ENCODE peak calls at places on chromosomes 2 and 18, in ten cellular contexts. One of them, this sample, is unnamed.

GRCh38 chr2:21782866-21783265 is 659.1 kb downstream of the TDRD15 start:
- DNase-seq in GM23338: no peak
- DNase-seq in activated CD4-positive, alpha-beta T cell treated with anti-CD3 and anti-CD28 coated beads, Interleukin-2, amount 50 U/mL, for 48 hours: no peak
- DNase-seq in iris pigment epithelial cell: no peak
- DNase-seq in kidney: no peak
- DNase-seq in amniotic stem cell: no peak
- DNase-seq in pons: no peak
- DNase-seq in tibial nerve: no peak
- DNase-seq in right lobe of liver: no peak
- DNase-seq in hippocampal formation: no peak
- DNase-seq in this sample: no peak

GRCh38 chr18:35345460-35345921 is 1.3 kb upstream of the ZNF24 start:
- DNase-seq in GM23338: peak; percentile 34
- DNase-seq in activated CD4-positive, alpha-beta T cell treated with anti-CD3 and anti-CD28 coated beads, Interleukin-2, amount 50 U/mL, for 48 hours: no peak
- DNase-seq in iris pigment epithelial cell: peak; percentile 21
- DNase-seq in kidney: no peak
- DNase-seq in amniotic stem cell: no peak
- DNase-seq in pons: peak; percentile 94
- DNase-seq in tibial nerve: no peak
- DNase-seq in right lobe of liver: no peak
- DNase-seq in hippocampal formation: peak; percentile 61
- DNase-seq in this sample: no peak

GRCh38 chr2:39629646-39630045 is 36.1 kb upstream of the TMEM178A start:
- DNase-seq in GM23338: no peak
- DNase-seq in activated CD4-positive, alpha-beta T cell treated with anti-CD3 and anti-CD28 coated beads, Interleukin-2, amount 50 U/mL, for 48 hours: no peak
- DNase-seq in iris pigment epithelial cell: no peak
- DNase-seq in kidney: no peak
- DNase-seq in amniotic stem cell: no peak
- DNase-seq in pons: no peak
- DNase-seq in tibial nerve: no peak
- DNase-seq in right lobe of liver: no peak
- DNase-seq in hippocampal formation: no peak
- DNase-seq in this sample: no peak

GRCh38 chr18:25076980-25077780 is 274.8 kb downstream of the ZNF521 start:
- DNase-seq in GM23338: no peak
- DNase-seq in activated CD4-positive, alpha-beta T cell treated with anti-CD3 and anti-CD28 coated beads, Interleukin-2, amount 50 U/mL, for 48 hours: no peak
- DNase-seq in iris pigment epithelial cell: no peak
- DNase-seq in kidney: no peak
- DNase-seq in amniotic stem cell: no peak
- DNase-seq in pons: peak; percentile 42
- DNase-seq in tibial nerve: no peak
- DNase-seq in right lobe of liver: no peak
- DNase-seq in hippocampal formation: no peak
- DNase-seq in this sample: no peak

GRCh38 chr2:5060956-5061355 is 631.2 kb upstream of the SOX11 start:
- DNase-seq in GM23338: no peak
- DNase-seq in activated CD4-positive, alpha-beta T cell treated with anti-CD3 and anti-CD28 coated beads, Interleukin-2, amount 50 U/mL, for 48 hours: no peak
- DNase-seq in iris pigment epithelial cell: no peak
- DNase-seq in kidney: no peak
- DNase-seq in amniotic stem cell: no peak
- DNase-seq in pons: no peak
- DNase-seq in tibial nerve: no peak
- DNase-seq in right lobe of liver: no peak
- DNase-seq in hippocampal formation: no peak
- DNase-seq in this sample: no peak

GRCh38 chr2:241199897-241200821 is 11.7 kb downstream of the ANO7 start:
- DNase-seq in GM23338: no peak
- DNase-seq in activated CD4-positive, alpha-beta T cell treated with anti-CD3 and anti-CD28 coated beads, Interleukin-2, amount 50 U/mL, for 48 hours: no peak
- DNase-seq in iris pigment epithelial cell: no peak
- DNase-seq in kidney: no peak
- DNase-seq in amniotic stem cell: no peak
- DNase-seq in pons: no peak
- DNase-seq in tibial nerve: no peak
- DNase-seq in right lobe of liver: no peak
- DNase-seq in hippocampal formation: no peak
- DNase-seq in this sample: no peak

GRCh38 chr2:176122633-176123482 is at the start of gene HOXD9:
- DNase-seq in GM23338: no peak
- DNase-seq in activated CD4-positive, alpha-beta T cell treated with anti-CD3 and anti-CD28 coated beads, Interleukin-2, amount 50 U/mL, for 48 hours: no peak
- DNase-seq in iris pigment epithelial cell: no peak
- DNase-seq in kidney: peak; percentile 95
- DNase-seq in amniotic stem cell: no peak
- DNase-seq in pons: no peak
- DNase-seq in tibial nerve: peak; percentile 65
- DNase-seq in right lobe of liver: no peak
- DNase-seq in hippocampal formation: no peak
- DNase-seq in this sample: no peak

GRCh38 chr2:221448086-221448856 is 123.8 kb downstream of the EPHA4 start:
- DNase-seq in GM23338: no peak
- DNase-seq in activated CD4-positive, alpha-beta T cell treated with anti-CD3 and anti-CD28 coated beads, Interleukin-2, amount 50 U/mL, for 48 hours: no peak
- DNase-seq in iris pigment epithelial cell: no peak
- DNase-seq in kidney: no peak
- DNase-seq in amniotic stem cell: no peak
- DNase-seq in pons: no peak
- DNase-seq in tibial nerve: no peak
- DNase-seq in right lobe of liver: no peak
- DNase-seq in hippocampal formation: no peak
- DNase-seq in this sample: no peak

GRCh38 chr2:20491739-20492531 is 45.1 kb downstream of the RHOB start:
- DNase-seq in GM23338: no peak
- DNase-seq in activated CD4-positive, alpha-beta T cell treated with anti-CD3 and anti-CD28 coated beads, Interleukin-2, amount 50 U/mL, for 48 hours: no peak
- DNase-seq in iris pigment epithelial cell: no peak
- DNase-seq in kidney: no peak
- DNase-seq in amniotic stem cell: no peak
- DNase-seq in pons: peak; percentile 40
- DNase-seq in tibial nerve: no peak
- DNase-seq in right lobe of liver: no peak
- DNase-seq in hippocampal formation: peak; percentile 17
- DNase-seq in this sample: no peak

GRCh38 chr18:75208055-75208835 is 694 bp downstream of the PTGR3 start:
- DNase-seq in GM23338: peak; percentile 58
- DNase-seq in activated CD4-positive, alpha-beta T cell treated with anti-CD3 and anti-CD28 coated beads, Interleukin-2, amount 50 U/mL, for 48 hours: peak; percentile 65
- DNase-seq in iris pigment epithelial cell: peak; percentile 76
- DNase-seq in kidney: peak; percentile 85
- DNase-seq in amniotic stem cell: no peak
- DNase-seq in pons: no peak
- DNase-seq in tibial nerve: peak; percentile 44
- DNase-seq in right lobe of liver: peak; percentile 79
- DNase-seq in hippocampal formation: peak; percentile 45
- DNase-seq in this sample: peak; percentile 62

GRCh38 chr2:192150166-192150565 is 44.6 kb downstream of the TMEFF2 start:
- DNase-seq in GM23338: no peak
- DNase-seq in activated CD4-positive, alpha-beta T cell treated with anti-CD3 and anti-CD28 coated beads, Interleukin-2, amount 50 U/mL, for 48 hours: no peak
- DNase-seq in iris pigment epithelial cell: peak; percentile 10
- DNase-seq in kidney: no peak
- DNase-seq in amniotic stem cell: no peak
- DNase-seq in pons: no peak
- DNase-seq in tibial nerve: no peak
- DNase-seq in right lobe of liver: no peak
- DNase-seq in hippocampal formation: no peak
- DNase-seq in this sample: no peak

GRCh38 chr2:72887836-72888437 is 729 bp downstream of the SPR start:
- DNase-seq in GM23338: peak; percentile 98
- DNase-seq in activated CD4-positive, alpha-beta T cell treated with anti-CD3 and anti-CD28 coated beads, Interleukin-2, amount 50 U/mL, for 48 hours: peak; percentile 81
- DNase-seq in iris pigment epithelial cell: peak; percentile 82
- DNase-seq in kidney: peak; percentile 95
- DNase-seq in amniotic stem cell: peak; percentile 85
- DNase-seq in pons: peak; percentile 83
- DNase-seq in tibial nerve: peak; percentile 88
- DNase-seq in right lobe of liver: peak; percentile 91
- DNase-seq in hippocampal formation: peak; percentile 78
- DNase-seq in this sample: peak; percentile 79

GRCh38 chr2:156864230-156864629 is 393.3 kb upstream of the GALNT5 start:
- DNase-seq in GM23338: no peak
- DNase-seq in activated CD4-positive, alpha-beta T cell treated with anti-CD3 and anti-CD28 coated beads, Interleukin-2, amount 50 U/mL, for 48 hours: no peak
- DNase-seq in iris pigment epithelial cell: peak; percentile 13
- DNase-seq in kidney: no peak
- DNase-seq in amniotic stem cell: no peak
- DNase-seq in pons: no peak
- DNase-seq in tibial nerve: no peak
- DNase-seq in right lobe of liver: no peak
- DNase-seq in hippocampal formation: no peak
- DNase-seq in this sample: no peak